ENCODE peak calls at places on chromosomes 16 and 17, in ten cellular contexts. Y is lung microvascular endothelial cell; G is activated CD8-positive, alpha-beta memory T cell treated with anti-CD3 and anti-CD28 coated beads for 4 hours; E is foreskin keratinocyte; I is NCI-H82; T is choroid plexus epithelial cell; H is NCI-H1436 treated with DMSO at 0.1 percent for 48 hours; Z is hippocampal formation; S is HT1080; F is HT-29. X is an unnamed sample.

GRCh38 chr16:85151603-85152413 is 39.5 kb upstream of the CIBAR2 start:
- DNase-seq in F (peak; percentile 9), Y (peak; percentile 48), E (no peak), G (no peak), S (peak; percentile 70), T (peak; percentile 76), Z (no peak), I (no peak), H (no peak), X (peak; percentile 80)

GRCh38 chr17:76929148-76929547 is 60.9 kb downstream of the MGAT5B start:
- DNase-seq in Y (no peak), T (no peak), S (no peak), H (no peak), I (no peak), Z (no peak), G (no peak), F (no peak), E (no peak), X (no peak)

GRCh38 chr17:78862073-78863023 is 21.7 kb upstream of the USP36 start:
- DNase-seq in T (peak; percentile 98), Z (no peak), E (peak; percentile 66), Y (peak; percentile 92), F (peak; percentile 87), G (no peak), I (no peak), S (peak; percentile 98), H (no peak), X (peak; percentile 95)

GRCh38 chr16:2470603-2471015 is 488 bp upstream of the NTN3 start:
- DNase-seq in Z (no peak), T (no peak), F (no peak), Y (no peak), G (no peak), E (no peak), I (peak; percentile 82), H (peak; percentile 50), S (no peak), X (no peak)

GRCh38 chr17:29784661-29785060 is 145.4 kb downstream of the SSH2 start:
- DNase-seq in T (peak; percentile 25), E (no peak), Y (peak; percentile 31), S (peak; percentile 19), G (no peak), I (no peak), Z (no peak), F (no peak), H (no peak), X (peak; percentile 57)

GRCh38 chr16:77556203-77556602 is 121.4 kb upstream of the ADAMTS18 start:
- DNase-seq in H (no peak), Y (no peak), F (no peak), S (no peak), I (no peak), E (no peak), Z (no peak), T (no peak), G (no peak), X (no peak)

GRCh38 chr16:3431779-3432219 is 11.5 kb downstream of the ZNF597 start:
- DNase-seq in F (no peak), G (peak; percentile 3), Z (no peak), I (no peak), S (no peak), H (no peak), E (no peak), T (peak; percentile 28), Y (no peak), X (peak; percentile 22)

GRCh38 chr17:17141279-17141678 is 64.9 kb downstream of the PLD6 start:
- DNase-seq in Y (no peak), S (no peak), G (no peak), Z (no peak), E (no peak), H (no peak), F (no peak), I (peak; percentile 37), T (no peak), X (no peak)

GRCh38 chr17:75325348-75325747 is 36.1 kb upstream of the SLC25A19 start:
- DNase-seq in S (no peak), I (no peak), Z (no peak), E (no peak), Y (no peak), T (no peak), F (no peak), G (no peak), H (no peak), X (no peak)

GRCh38 chr16:87086575-87086974 is 230.6 kb downstream of the C16orf95 start:
- DNase-seq in F (no peak), I (no peak), G (no peak), Y (peak; percentile 40), Z (no peak), H (no peak), T (peak; percentile 69), S (no peak), E (no peak), X (peak; percentile 7)

GRCh38 chr16:56961851-56962281 is at the start of gene CETP:
- DNase-seq in G (no peak), T (no peak), F (no peak), Z (no peak), H (no peak), Y (peak; percentile 80), S (no peak), E (no peak), I (no peak), X (no peak)

X was measured in fibroblast of pulmonary artery.